ENCODE peak calls at places on chromosomes 3 and 15, in four cellular contexts. L, U, R and N are unnamed samples. For H3K4me1 and H3K9me3, the result is how much of the 10 kb centered on the place peaks cover.

GRCh38 chr3:72738752-72739520 is 109.3 kb downstream of the SHQ1 start:
- DNase-seq in U (no peak), L (peak), R (peak), N (peak)

GRCh38 chr3:52983828-52984227 is 62.0 kb downstream of the SFMBT1 start:
- DNase-seq in L (no peak), U (no peak), R (no peak), N (no peak)

GRCh38 chr3:12345141-12345561 is 56.3 kb downstream of the PPARG start:
- DNase-seq in U (no peak), L (no peak), R (no peak), N (no peak)

GRCh38 chr3:88713233-88713691 is 394.2 kb upstream of the EPHA3 start:
- DNase-seq in R (no peak), L (no peak), U (no peak), N (no peak)

GRCh38 chr3:37986479-37987314 is 3.9 kb upstream of the VILL start:
- DNase-seq in L (no peak), U (peak), R (peak), N (peak)

GRCh38 chr3:170321326-170322034 is 36.0 kb upstream of the SKIL start:
- DNase-seq in R (no peak), L (no peak), U (no peak), N (no peak)

GRCh38 chr3:146750196-146750595 is 145.1 kb upstream of the PLSCR5 start:
- DNase-seq in R (no peak), L (no peak), U (no peak), N (no peak)

GRCh38 chr15:32642667-32643425 is 1.3 kb downstream of the SCG5 start:
- DNase-seq in R (no peak), L (no peak), U (no peak), N (no peak)

DNA sequence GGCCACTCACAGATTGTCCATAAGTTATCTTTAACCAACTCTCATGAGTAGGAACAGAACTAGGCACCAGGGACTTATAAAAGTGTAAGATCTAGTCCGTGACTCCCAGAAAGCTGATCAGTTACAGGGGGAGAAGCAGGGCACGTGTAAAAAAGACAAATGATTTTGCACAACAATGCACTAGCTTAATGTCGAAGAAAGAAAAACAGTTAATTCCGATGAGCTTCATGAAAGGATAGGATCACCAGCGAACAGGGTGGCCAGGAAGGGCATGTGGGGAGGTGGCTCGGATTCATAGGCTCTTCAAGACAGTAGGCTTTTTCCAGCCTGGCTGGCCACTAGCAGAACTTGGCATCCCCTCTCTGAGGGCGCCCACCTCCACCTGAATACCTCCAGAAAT is 90.0 kb downstream of the IL5RA start:
- DNase-seq in U (no peak), R (no peak), L (no peak), N (no peak)
- H3K4me1 ChIP-seq in U (under half), R (under half), L (under half), N (under half)

GRCh38 chr3:153757839-153758238 is 363.4 kb upstream of the ARHGEF26 start:
- DNase-seq in R (no peak), L (no peak), U (no peak), N (no peak)
- TF ChIP-seq CTCF in R (no peak), L (no peak), U (no peak), N (no peak)

GRCh38 chr15:71821547-71822129 is 11.3 kb downstream of the NR2E3 start:
- DNase-seq in U (no peak), L (no peak), R (no peak), N (no peak)
- H3K9me3 ChIP-seq in U (under half), L (under half), R (under half), N (under half)

DNA sequence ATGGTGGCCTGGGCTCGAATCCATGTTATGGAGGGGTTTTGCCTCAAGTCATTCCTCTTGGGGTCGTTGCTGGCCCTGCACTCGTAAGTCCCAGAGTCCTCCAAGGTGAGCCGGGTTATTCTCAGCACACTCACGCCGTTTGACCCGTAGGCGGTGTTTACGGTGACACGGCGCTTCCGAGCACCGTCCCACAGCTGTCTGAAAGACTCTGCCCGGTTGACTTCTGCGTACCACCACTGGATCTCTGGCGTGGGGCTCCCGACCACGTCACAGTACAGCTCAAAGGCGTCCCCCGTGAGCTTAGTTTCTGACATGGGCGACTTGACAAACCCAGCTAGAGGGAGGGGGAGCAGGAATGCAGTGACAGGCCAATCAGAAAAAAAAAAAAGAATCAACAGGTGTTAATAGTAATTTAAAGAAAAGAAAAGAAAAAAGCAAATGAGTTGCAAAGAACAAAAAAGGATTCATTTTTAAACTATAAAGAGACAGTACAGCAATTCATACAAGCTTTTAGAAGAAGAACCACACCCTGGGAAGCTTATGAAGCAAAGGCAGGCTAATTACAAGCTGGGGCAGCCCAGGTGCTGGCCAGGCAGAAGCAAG is 36.1 kb downstream of the NPTN start:
- DNase-seq in U (no peak), R (no peak), L (no peak), N (no peak)
- H3K4me1 ChIP-seq in U (half or more), R (half or more), L (half or more), N (half or more)

DNA sequence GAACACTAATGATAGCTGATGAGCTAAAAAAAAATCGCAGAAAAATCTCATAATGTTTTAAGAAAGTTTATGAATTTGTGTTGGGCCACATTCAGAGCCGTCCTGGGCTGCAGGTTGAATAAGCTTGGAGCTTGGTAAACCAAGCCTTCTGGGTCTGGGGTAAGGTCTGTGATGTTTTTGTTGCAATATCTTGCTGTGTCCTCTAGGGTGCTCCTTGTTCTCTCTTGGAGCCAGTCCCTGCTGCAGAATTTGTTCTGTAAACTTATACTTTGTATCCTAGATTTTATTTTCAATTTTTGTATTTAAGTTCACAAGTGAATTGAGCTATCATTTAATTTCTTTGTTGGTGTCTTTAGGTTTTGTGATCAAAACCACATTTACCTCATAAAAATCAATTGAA is 143.7 kb downstream of the NR1D2 start:
- DNase-seq in L (no peak), U (peak), R (no peak), N (no peak)
- TF ChIP-seq CTCF in L (peak), U (peak), R (no peak), N (no peak)

GRCh38 chr15:67828969-67829646 is 3.8 kb downstream of the SKOR1 start:
- DNase-seq in L (no peak), U (no peak), R (no peak), N (no peak)
- H3K9me3 ChIP-seq in L (under half), U (under half), R (under half), N (under half)

GRCh38 chr3:18370672-18371071 is 54.5 kb downstream of the SATB1 start:
- DNase-seq in U (no peak), L (no peak), R (no peak), N (no peak)
- H3K4me1 ChIP-seq in U (under half), L (under half), R (under half), N (under half)